ENCODE peak calls at places on chromosomes 3 and 15, in six cellular contexts. I is pancreas; A is tibial artery; T is GM06990; P is CD4-positive, CD25-positive, alpha-beta regulatory T cell; J is heart left ventricle. E is an unnamed sample.

GRCh38 chr3:195699148-195699771 is 21.5 kb upstream of the MUC20 start:
- DNase-seq in I (no peak), A (no peak), T (no peak), P (no peak), J (no peak), E (no peak)

GRCh38 chr15:39472661-39473657 is 107.9 kb upstream of the THBS1 start:
- DNase-seq in I (peak; percentile 80), A (peak; percentile 89), T (no peak), P (no peak), J (peak; percentile 90), E (peak; percentile 98)

GRCh38 chr15:73991726-73992593 is at the start of gene STOML1:
- DNase-seq in I (peak; percentile 97), A (peak; percentile 94), T (peak; percentile 98), P (peak; percentile 92), J (peak; percentile 96), E (peak; percentile 82)

GRCh38 chr3:120173056-120173675 is 78.9 kb upstream of the GSK3B start:
- DNase-seq in I (no peak), A (no peak), T (no peak), P (no peak), J (no peak), E (no peak)

GRCh38 chr3:58032186-58032585 is 24.0 kb downstream of the FLNB start:
- DNase-seq in I (no peak), A (no peak), T (no peak), P (no peak), J (no peak), E (peak; percentile 92)

GRCh38 chr15:90080818-90081382 is 21.4 kb downstream of the IDH2 start:
- DNase-seq in I (no peak), A (no peak), T (no peak), P (no peak), J (no peak), E (no peak)

GRCh38 chr15:99371180-99372103 is 120.2 kb downstream of the LRRC28 start:
- DNase-seq in I (no peak), A (no peak), T (peak; percentile 29), P (no peak), J (no peak), E (no peak)

GRCh38 chr3:52879090-52879489 is 18.3 kb downstream of the STIMATE start:
- DNase-seq in I (no peak), A (no peak), T (no peak), P (no peak), J (no peak), E (no peak)

GRCh38 chr3:14358426-14359211 is 43.8 kb upstream of the SLC6A6 start:
- DNase-seq in I (no peak), A (peak; percentile 76), T (no peak), P (no peak), J (peak; percentile 59), E (no peak)

GRCh38 chr3:120496278-120496975 is 45.6 kb upstream of the FSTL1 start:
- DNase-seq in I (no peak), A (no peak), T (no peak), P (no peak), J (no peak), E (peak; percentile 38)

GRCh38 chr3:161266731-161267150 is 45.6 kb downstream of the NMD3 start:
- DNase-seq in I (no peak), A (no peak), T (no peak), P (no peak), J (no peak), E (peak; percentile 33)

GRCh38 chr15:67685716-67686115 is 139.6 kb upstream of the SKOR1 start:
- DNase-seq in I (no peak), A (no peak), T (no peak), P (no peak), J (no peak), E (no peak)

GRCh38 chr15:77528290-77528967 is 104.3 kb downstream of the LINGO1 start:
- DNase-seq in I (peak; percentile 33), A (peak; percentile 31), T (no peak), P (no peak), J (peak; percentile 24), E (no peak)

GRCh38 chr15:31483053-31483923 is 156.7 kb downstream of the KLF13 start:
- DNase-seq in I (no peak), A (peak; percentile 61), T (peak; percentile 59), P (peak; percentile 39), J (no peak), E (no peak)

GRCh38 chr3:155704041-155704440 is 40.8 kb downstream of the PLCH1 start:
- DNase-seq in I (no peak), A (no peak), T (no peak), P (no peak), J (no peak), E (no peak)

GRCh38 chr3:52685285-52685704 is 418 bp downstream of the PBRM1 start:
- DNase-seq in I (peak; percentile 90), A (peak; percentile 89), T (peak; percentile 91), P (peak; percentile 66), J (peak; percentile 84), E (no peak)

GRCh38 chr3:132416807-132417694 is at the start of gene DNAJC13:
- DNase-seq in I (peak; percentile 90), A (peak; percentile 97), T (peak; percentile 93), P (peak; percentile 93), J (peak; percentile 94), E (peak; percentile 81)

GRCh38 chr15:27328616-27329015 is 357.6 kb downstream of the GABRG3 start:
- DNase-seq in I (no peak), A (no peak), T (no peak), P (no peak), J (no peak), E (no peak)

GRCh38 chr3:127694467-127695215 is 21.9 kb downstream of the ABTB1 start:
- DNase-seq in I (peak; percentile 83), A (peak; percentile 73), T (no peak), P (peak; percentile 57), J (peak; percentile 84), E (no peak)

GRCh38 chr15:71651750-71652186 is 158.6 kb upstream of the NR2E3 start:
- DNase-seq in I (no peak), A (no peak), T (no peak), P (no peak), J (no peak), E (peak; percentile 62)

GRCh38 chr3:73499787-73500186 is 125.0 kb downstream of the PDZRN3 start:
- DNase-seq in I (no peak), A (no peak), T (peak; percentile 25), P (no peak), J (no peak), E (no peak)

GRCh38 chr3:17063591-17063990 is 178.8 kb downstream of the PLCL2 start:
- DNase-seq in I (no peak), A (no peak), T (no peak), P (no peak), J (no peak), E (no peak)

GRCh38 chr3:49530231-49530630 is 24.0 kb upstream of the BSN start:
- DNase-seq in I (no peak), A (no peak), T (no peak), P (no peak), J (no peak), E (no peak)

GRCh38 chr3:45911496-45912226 is 25.3 kb downstream of the CCR9 start:
- DNase-seq in I (no peak), A (no peak), T (no peak), P (no peak), J (no peak), E (no peak)

GRCh38 chr3:32816439-32817194 is 1.2 kb upstream of the TRIM71 start:
- DNase-seq in I (peak; percentile 63), A (no peak), T (peak; percentile 45), P (peak; percentile 12), J (no peak), E (no peak)

GRCh38 chr3:21718943-21719591 is 31.9 kb downstream of the ZNF385D start:
- DNase-seq in I (no peak), A (no peak), T (no peak), P (no peak), J (no peak), E (no peak)

GRCh38 chr3:57018246-57018645 is 42.2 kb upstream of the SPATA12 start:
- DNase-seq in I (no peak), A (no peak), T (no peak), P (no peak), J (no peak), E (no peak)

GRCh38 chr3:113086506-113087461 is 96.0 kb downstream of the GTPBP8 start:
- DNase-seq in I (no peak), A (no peak), T (no peak), P (no peak), J (no peak), E (no peak)

GRCh38 chr3:150334974-150335373 is 73.1 kb upstream of the TSC22D2 start:
- DNase-seq in I (no peak), A (no peak), T (no peak), P (no peak), J (no peak), E (no peak)

GRCh38 chr3:76646921-76647562 is 392.9 kb upstream of the ROBO2 start:
- DNase-seq in I (no peak), A (no peak), T (no peak), P (no peak), J (no peak), E (no peak)

GRCh38 chr3:18891641-18892040 is 256.7 kb upstream of the KCNH8 start:
- DNase-seq in I (no peak), A (no peak), T (no peak), P (no peak), J (no peak), E (no peak)

GRCh38 chr3:104291878-104292277 is 1074.8 kb upstream of the ALCAM start:
- DNase-seq in I (no peak), A (no peak), T (no peak), P (no peak), J (no peak), E (no peak)
- H3K4me3 ChIP-seq in I (no peak overlapping the region), A (peak overlapping the region; percentile 10), T (no peak overlapping the region), P (peak overlapping the region; percentile 37), J (peak overlapping the region; percentile 30), E (peak overlapping the region; percentile 4)

GRCh38 chr15:38300395-38300794 is 47.8 kb downstream of the SPRED1 start:
- DNase-seq in I (no peak), A (no peak), T (peak; percentile 22), P (no peak), J (no peak), E (peak; percentile 29)
- H3K4me3 ChIP-seq in I (no peak overlapping the region), A (no peak overlapping the region), T (no peak overlapping the region), P (no peak overlapping the region), J (no peak overlapping the region), E (no peak overlapping the region)

GRCh38 chr3:142725352-142725739 is 1.5 kb downstream of the TRPC1 start:
- DNase-seq in I (no peak), A (no peak), T (no peak), P (no peak), J (no peak), E (no peak)
- H3K4me3 ChIP-seq in I (peak overlapping the region; percentile 71), A (peak overlapping the region; percentile 73), T (no peak overlapping the region), P (peak overlapping the region; percentile 47), J (peak overlapping the region; percentile 79), E (peak overlapping the region; percentile 74)

GRCh38 chr15:74994236-74994635 is 1.1 kb upstream of the SCAMP5 start:
- DNase-seq in I (no peak), A (no peak), T (no peak), P (no peak), J (no peak), E (no peak)

GRCh38 chr15:74994685-74995084 is 678 bp upstream of the SCAMP5 start:
- DNase-seq in I (no peak), A (no peak), T (no peak), P (no peak), J (no peak), E (no peak)

GRCh38 chr15:74995779-74996765 is 709 bp downstream of the SCAMP5 start:
- DNase-seq in I (peak; percentile 74), A (no peak), T (no peak), P (no peak), J (no peak), E (no peak)

GRCh38 chr15:74995182-74995778 is at the start of gene SCAMP5:
- DNase-seq in I (peak; percentile 98), A (peak; percentile 90), T (peak; percentile 84), P (peak; percentile 87), J (peak; percentile 94), E (peak; percentile 85)

GRCh38 chr15:74997161-74997942 is 2.0 kb downstream of the SCAMP5 start:
- DNase-seq in I (no peak), A (no peak), T (no peak), P (no peak), J (no peak), E (no peak)
- H3K4me3 ChIP-seq in I (peak overlapping the region; percentile 77), A (no peak overlapping the region), T (no peak overlapping the region), P (no peak overlapping the region), J (no peak overlapping the region), E (no peak overlapping the region)

E was measured in skeletal muscle cell.